ENCODE peak calls at places on chromosomes 16 and 17, in ten cellular contexts. One of them, this sample, is unnamed.

GRCh38 chr17:44773140-44773539 is 14.4 kb downstream of the ADAM11 start:
- DNase-seq in HFFc6: no peak
- DNase-seq in AG08395: no peak
- DNase-seq in H54: no peak
- DNase-seq in activated T-helper 1 cell treated with anti-CD3 and anti-CD28 coated beads, Interleukin-12 subunit alpha, Interleukin-12 subunit beta, Interleukin-2, Interleukin-4 antibody, amounts not matched to agents 30 ng/mL and 10 ng/mL and 1 ng/mL, durations not matched to agents 14 hours and 24 hours and 36 hours: no peak
- DNase-seq in T follicular helper cell: no peak
- DNase-seq in neural progenitor cell: no peak
- DNase-seq in posterior cingulate gyrus: no peak
- DNase-seq in AML-193: no peak
- DNase-seq in Daoy: no peak
- DNase-seq in this sample: no peak

GRCh38 chr16:88785106-88785924 is at the start of gene PIEZO1:
- DNase-seq in AG08395: peak; percentile 80
- DNase-seq in AML-193: peak; percentile 34
- DNase-seq in T follicular helper cell: peak; percentile 81
- DNase-seq in H54: no peak
- DNase-seq in neural progenitor cell: peak; percentile 70
- DNase-seq in activated T-helper 1 cell treated with anti-CD3 and anti-CD28 coated beads, Interleukin-12 subunit alpha, Interleukin-12 subunit beta, Interleukin-2, Interleukin-4 antibody, amounts not matched to agents 30 ng/mL and 10 ng/mL and 1 ng/mL, durations not matched to agents 14 hours and 24 hours and 36 hours: peak; percentile 80
- DNase-seq in posterior cingulate gyrus: peak; percentile 67
- DNase-seq in Daoy: peak; percentile 69
- DNase-seq in HFFc6: peak; percentile 35
- DNase-seq in this sample: peak; percentile 78

GRCh38 chr16:89924298-89924924 is 1.3 kb downstream of the TUBB3 start:
- DNase-seq in activated T-helper 1 cell treated with anti-CD3 and anti-CD28 coated beads, Interleukin-12 subunit alpha, Interleukin-12 subunit beta, Interleukin-2, Interleukin-4 antibody, amounts not matched to agents 30 ng/mL and 10 ng/mL and 1 ng/mL, durations not matched to agents 14 hours and 24 hours and 36 hours: peak; percentile 25
- DNase-seq in AG08395: no peak
- DNase-seq in neural progenitor cell: peak; percentile 94
- DNase-seq in HFFc6: peak; percentile 52
- DNase-seq in Daoy: peak; percentile 43
- DNase-seq in H54: no peak
- DNase-seq in posterior cingulate gyrus: peak; percentile 43
- DNase-seq in T follicular helper cell: peak; percentile 36
- DNase-seq in AML-193: peak; percentile 18
- DNase-seq in this sample: peak; percentile 63

GRCh38 chr17:82887255-82888164 is 47.7 kb upstream of the ZNF750 start:
- DNase-seq in AG08395: no peak
- DNase-seq in activated T-helper 1 cell treated with anti-CD3 and anti-CD28 coated beads, Interleukin-12 subunit alpha, Interleukin-12 subunit beta, Interleukin-2, Interleukin-4 antibody, amounts not matched to agents 30 ng/mL and 10 ng/mL and 1 ng/mL, durations not matched to agents 14 hours and 24 hours and 36 hours: no peak
- DNase-seq in T follicular helper cell: no peak
- DNase-seq in Daoy: no peak
- DNase-seq in H54: no peak
- DNase-seq in posterior cingulate gyrus: no peak
- DNase-seq in neural progenitor cell: no peak
- DNase-seq in HFFc6: no peak
- DNase-seq in AML-193: peak; percentile 13
- DNase-seq in this sample: peak; percentile 16

GRCh38 chr17:13671341-13671740 is 69.6 kb upstream of the HS3ST3A1 start:
- DNase-seq in neural progenitor cell: peak; percentile 41
- DNase-seq in H54: no peak
- DNase-seq in posterior cingulate gyrus: no peak
- DNase-seq in AG08395: no peak
- DNase-seq in T follicular helper cell: no peak
- DNase-seq in activated T-helper 1 cell treated with anti-CD3 and anti-CD28 coated beads, Interleukin-12 subunit alpha, Interleukin-12 subunit beta, Interleukin-2, Interleukin-4 antibody, amounts not matched to agents 30 ng/mL and 10 ng/mL and 1 ng/mL, durations not matched to agents 14 hours and 24 hours and 36 hours: no peak
- DNase-seq in HFFc6: no peak
- DNase-seq in Daoy: peak; percentile 29
- DNase-seq in AML-193: no peak
- DNase-seq in this sample: no peak

GRCh38 chr16:368388-369158 is 1.8 kb downstream of the MRPL28 start:
- DNase-seq in activated T-helper 1 cell treated with anti-CD3 and anti-CD28 coated beads, Interleukin-12 subunit alpha, Interleukin-12 subunit beta, Interleukin-2, Interleukin-4 antibody, amounts not matched to agents 30 ng/mL and 10 ng/mL and 1 ng/mL, durations not matched to agents 14 hours and 24 hours and 36 hours: no peak
- DNase-seq in posterior cingulate gyrus: no peak
- DNase-seq in Daoy: no peak
- DNase-seq in neural progenitor cell: no peak
- DNase-seq in HFFc6: no peak
- DNase-seq in T follicular helper cell: no peak
- DNase-seq in AML-193: no peak
- DNase-seq in AG08395: no peak
- DNase-seq in H54: no peak
- DNase-seq in this sample: no peak

GRCh38 chr16:1532081-1532760 is 1.2 kb upstream of the TMEM204 start:
- DNase-seq in HFFc6: peak; percentile 3
- DNase-seq in posterior cingulate gyrus: no peak
- DNase-seq in neural progenitor cell: no peak
- DNase-seq in AG08395: no peak
- DNase-seq in AML-193: no peak
- DNase-seq in T follicular helper cell: no peak
- DNase-seq in activated T-helper 1 cell treated with anti-CD3 and anti-CD28 coated beads, Interleukin-12 subunit alpha, Interleukin-12 subunit beta, Interleukin-2, Interleukin-4 antibody, amounts not matched to agents 30 ng/mL and 10 ng/mL and 1 ng/mL, durations not matched to agents 14 hours and 24 hours and 36 hours: no peak
- DNase-seq in H54: no peak
- DNase-seq in Daoy: no peak
- DNase-seq in this sample: no peak

GRCh38 chr16:3089717-3090592 is 9.1 kb downstream of the ZSCAN10 start:
- DNase-seq in activated T-helper 1 cell treated with anti-CD3 and anti-CD28 coated beads, Interleukin-12 subunit alpha, Interleukin-12 subunit beta, Interleukin-2, Interleukin-4 antibody, amounts not matched to agents 30 ng/mL and 10 ng/mL and 1 ng/mL, durations not matched to agents 14 hours and 24 hours and 36 hours: no peak
- DNase-seq in AG08395: no peak
- DNase-seq in T follicular helper cell: no peak
- DNase-seq in H54: no peak
- DNase-seq in posterior cingulate gyrus: no peak
- DNase-seq in HFFc6: no peak
- DNase-seq in Daoy: no peak
- DNase-seq in AML-193: no peak
- DNase-seq in neural progenitor cell: no peak
- DNase-seq in this sample: no peak

GRCh38 chr16:4067262-4068001 is 48.8 kb downstream of the ADCY9 start:
- DNase-seq in activated T-helper 1 cell treated with anti-CD3 and anti-CD28 coated beads, Interleukin-12 subunit alpha, Interleukin-12 subunit beta, Interleukin-2, Interleukin-4 antibody, amounts not matched to agents 30 ng/mL and 10 ng/mL and 1 ng/mL, durations not matched to agents 14 hours and 24 hours and 36 hours: no peak
- DNase-seq in T follicular helper cell: no peak
- DNase-seq in Daoy: no peak
- DNase-seq in AML-193: no peak
- DNase-seq in H54: no peak
- DNase-seq in posterior cingulate gyrus: no peak
- DNase-seq in neural progenitor cell: no peak
- DNase-seq in HFFc6: peak; percentile 4
- DNase-seq in AG08395: peak; percentile 83
- DNase-seq in this sample: no peak

GRCh38 chr17:77140878-77141767 is at the start of gene SEC14L1:
- DNase-seq in T follicular helper cell: no peak
- DNase-seq in posterior cingulate gyrus: no peak
- DNase-seq in Daoy: peak; percentile 63
- DNase-seq in activated T-helper 1 cell treated with anti-CD3 and anti-CD28 coated beads, Interleukin-12 subunit alpha, Interleukin-12 subunit beta, Interleukin-2, Interleukin-4 antibody, amounts not matched to agents 30 ng/mL and 10 ng/mL and 1 ng/mL, durations not matched to agents 14 hours and 24 hours and 36 hours: peak; percentile 43
- DNase-seq in HFFc6: peak; percentile 30
- DNase-seq in AG08395: no peak
- DNase-seq in AML-193: peak; percentile 32
- DNase-seq in neural progenitor cell: peak; percentile 79
- DNase-seq in H54: peak; percentile 40
- DNase-seq in this sample: peak; percentile 72

GRCh38 chr17:45150911-45151809 is 2.9 kb downstream of the HEXIM1 start:
- DNase-seq in activated T-helper 1 cell treated with anti-CD3 and anti-CD28 coated beads, Interleukin-12 subunit alpha, Interleukin-12 subunit beta, Interleukin-2, Interleukin-4 antibody, amounts not matched to agents 30 ng/mL and 10 ng/mL and 1 ng/mL, durations not matched to agents 14 hours and 24 hours and 36 hours: no peak
- DNase-seq in AML-193: peak; percentile 46
- DNase-seq in AG08395: no peak
- DNase-seq in posterior cingulate gyrus: no peak
- DNase-seq in T follicular helper cell: no peak
- DNase-seq in H54: no peak
- DNase-seq in HFFc6: no peak
- DNase-seq in neural progenitor cell: no peak
- DNase-seq in Daoy: no peak
- DNase-seq in this sample: no peak

GRCh38 chr16:9139965-9140364 is 48.5 kb downstream of the HAPSTR1 start:
- DNase-seq in activated T-helper 1 cell treated with anti-CD3 and anti-CD28 coated beads, Interleukin-12 subunit alpha, Interleukin-12 subunit beta, Interleukin-2, Interleukin-4 antibody, amounts not matched to agents 30 ng/mL and 10 ng/mL and 1 ng/mL, durations not matched to agents 14 hours and 24 hours and 36 hours: no peak
- DNase-seq in H54: peak; percentile 23
- DNase-seq in posterior cingulate gyrus: no peak
- DNase-seq in Daoy: peak; percentile 35
- DNase-seq in T follicular helper cell: no peak
- DNase-seq in AG08395: peak; percentile 34
- DNase-seq in AML-193: peak; percentile 13
- DNase-seq in neural progenitor cell: peak; percentile 39
- DNase-seq in HFFc6: no peak
- DNase-seq in this sample: peak; percentile 51

GRCh38 chr16:86202760-86203426 is 303.9 kb downstream of the IRF8 start:
- DNase-seq in T follicular helper cell: no peak
- DNase-seq in AML-193: no peak
- DNase-seq in HFFc6: no peak
- DNase-seq in H54: no peak
- DNase-seq in posterior cingulate gyrus: no peak
- DNase-seq in Daoy: no peak
- DNase-seq in activated T-helper 1 cell treated with anti-CD3 and anti-CD28 coated beads, Interleukin-12 subunit alpha, Interleukin-12 subunit beta, Interleukin-2, Interleukin-4 antibody, amounts not matched to agents 30 ng/mL and 10 ng/mL and 1 ng/mL, durations not matched to agents 14 hours and 24 hours and 36 hours: no peak
- DNase-seq in neural progenitor cell: no peak
- DNase-seq in AG08395: no peak
- DNase-seq in this sample: no peak

GRCh38 chr16:21116148-21116693 is 34.4 kb downstream of the DNAH3 start:
- DNase-seq in H54: no peak
- DNase-seq in AML-193: peak; percentile 51
- DNase-seq in posterior cingulate gyrus: no peak
- DNase-seq in HFFc6: no peak
- DNase-seq in AG08395: no peak
- DNase-seq in T follicular helper cell: no peak
- DNase-seq in neural progenitor cell: no peak
- DNase-seq in Daoy: no peak
- DNase-seq in activated T-helper 1 cell treated with anti-CD3 and anti-CD28 coated beads, Interleukin-12 subunit alpha, Interleukin-12 subunit beta, Interleukin-2, Interleukin-4 antibody, amounts not matched to agents 30 ng/mL and 10 ng/mL and 1 ng/mL, durations not matched to agents 14 hours and 24 hours and 36 hours: no peak
- DNase-seq in this sample: no peak

GRCh38 chr17:614637-615546 is 99.7 kb downstream of the VPS53 start:
- DNase-seq in activated T-helper 1 cell treated with anti-CD3 and anti-CD28 coated beads, Interleukin-12 subunit alpha, Interleukin-12 subunit beta, Interleukin-2, Interleukin-4 antibody, amounts not matched to agents 30 ng/mL and 10 ng/mL and 1 ng/mL, durations not matched to agents 14 hours and 24 hours and 36 hours: no peak
- DNase-seq in posterior cingulate gyrus: no peak
- DNase-seq in neural progenitor cell: no peak
- DNase-seq in T follicular helper cell: no peak
- DNase-seq in H54: no peak
- DNase-seq in Daoy: no peak
- DNase-seq in AML-193: peak; percentile 6
- DNase-seq in HFFc6: peak; percentile 78
- DNase-seq in AG08395: peak; percentile 38
- DNase-seq in this sample: peak; percentile 56

GRCh38 chr17:1031711-1032110 is 34.8 kb downstream of the TIMM22 start:
- DNase-seq in AG08395: peak; percentile 60
- DNase-seq in posterior cingulate gyrus: peak; percentile 73
- DNase-seq in Daoy: no peak
- DNase-seq in HFFc6: no peak
- DNase-seq in activated T-helper 1 cell treated with anti-CD3 and anti-CD28 coated beads, Interleukin-12 subunit alpha, Interleukin-12 subunit beta, Interleukin-2, Interleukin-4 antibody, amounts not matched to agents 30 ng/mL and 10 ng/mL and 1 ng/mL, durations not matched to agents 14 hours and 24 hours and 36 hours: no peak
- DNase-seq in T follicular helper cell: no peak
- DNase-seq in AML-193: no peak
- DNase-seq in neural progenitor cell: peak; percentile 83
- DNase-seq in H54: no peak
- DNase-seq in this sample: no peak

GRCh38 chr16:73154063-73154870 is 106.3 kb upstream of the ZFHX3 start:
- DNase-seq in AML-193: peak; percentile 98
- DNase-seq in posterior cingulate gyrus: no peak
- DNase-seq in neural progenitor cell: no peak
- DNase-seq in H54: no peak
- DNase-seq in activated T-helper 1 cell treated with anti-CD3 and anti-CD28 coated beads, Interleukin-12 subunit alpha, Interleukin-12 subunit beta, Interleukin-2, Interleukin-4 antibody, amounts not matched to agents 30 ng/mL and 10 ng/mL and 1 ng/mL, durations not matched to agents 14 hours and 24 hours and 36 hours: no peak
- DNase-seq in T follicular helper cell: no peak
- DNase-seq in HFFc6: no peak
- DNase-seq in AG08395: no peak
- DNase-seq in Daoy: no peak
- DNase-seq in this sample: no peak

GRCh38 chr17:78272181-78272913 is 40.9 kb downstream of the TMEM235 start:
- DNase-seq in neural progenitor cell: peak; percentile 65
- DNase-seq in AML-193: no peak
- DNase-seq in posterior cingulate gyrus: no peak
- DNase-seq in HFFc6: no peak
- DNase-seq in AG08395: no peak
- DNase-seq in T follicular helper cell: peak; percentile 74
- DNase-seq in H54: no peak
- DNase-seq in activated T-helper 1 cell treated with anti-CD3 and anti-CD28 coated beads, Interleukin-12 subunit alpha, Interleukin-12 subunit beta, Interleukin-2, Interleukin-4 antibody, amounts not matched to agents 30 ng/mL and 10 ng/mL and 1 ng/mL, durations not matched to agents 14 hours and 24 hours and 36 hours: peak; percentile 50
- DNase-seq in Daoy: no peak
- DNase-seq in this sample: no peak

GRCh38 chr16:3212567-3212966 is 22.4 kb downstream of the ZNF200 start:
- DNase-seq in activated T-helper 1 cell treated with anti-CD3 and anti-CD28 coated beads, Interleukin-12 subunit alpha, Interleukin-12 subunit beta, Interleukin-2, Interleukin-4 antibody, amounts not matched to agents 30 ng/mL and 10 ng/mL and 1 ng/mL, durations not matched to agents 14 hours and 24 hours and 36 hours: no peak
- DNase-seq in HFFc6: no peak
- DNase-seq in AML-193: no peak
- DNase-seq in H54: no peak
- DNase-seq in AG08395: no peak
- DNase-seq in neural progenitor cell: no peak
- DNase-seq in posterior cingulate gyrus: no peak
- DNase-seq in Daoy: no peak
- DNase-seq in T follicular helper cell: no peak
- DNase-seq in this sample: no peak

GRCh38 chr17:51128089-51128488 is 7.4 kb upstream of the SPAG9 start:
- DNase-seq in activated T-helper 1 cell treated with anti-CD3 and anti-CD28 coated beads, Interleukin-12 subunit alpha, Interleukin-12 subunit beta, Interleukin-2, Interleukin-4 antibody, amounts not matched to agents 30 ng/mL and 10 ng/mL and 1 ng/mL, durations not matched to agents 14 hours and 24 hours and 36 hours: no peak
- DNase-seq in H54: no peak
- DNase-seq in neural progenitor cell: no peak
- DNase-seq in Daoy: peak; percentile 9
- DNase-seq in AG08395: no peak
- DNase-seq in AML-193: no peak
- DNase-seq in posterior cingulate gyrus: no peak
- DNase-seq in T follicular helper cell: no peak
- DNase-seq in HFFc6: peak; percentile 7
- DNase-seq in this sample: peak; percentile 49

GRCh38 chr16:87723224-87723619 is 42.6 kb downstream of the KLHDC4 start:
- DNase-seq in T follicular helper cell: no peak
- DNase-seq in H54: peak; percentile 42
- DNase-seq in activated T-helper 1 cell treated with anti-CD3 and anti-CD28 coated beads, Interleukin-12 subunit alpha, Interleukin-12 subunit beta, Interleukin-2, Interleukin-4 antibody, amounts not matched to agents 30 ng/mL and 10 ng/mL and 1 ng/mL, durations not matched to agents 14 hours and 24 hours and 36 hours: no peak
- DNase-seq in HFFc6: peak; percentile 6
- DNase-seq in neural progenitor cell: no peak
- DNase-seq in AG08395: peak; percentile 87
- DNase-seq in AML-193: no peak
- DNase-seq in posterior cingulate gyrus: peak; percentile 75
- DNase-seq in Daoy: peak; percentile 67
- DNase-seq in this sample: no peak

GRCh38 chr17:29959658-29960337 is 18.4 kb downstream of the EFCAB5 start:
- DNase-seq in neural progenitor cell: no peak
- DNase-seq in posterior cingulate gyrus: no peak
- DNase-seq in Daoy: no peak
- DNase-seq in T follicular helper cell: no peak
- DNase-seq in activated T-helper 1 cell treated with anti-CD3 and anti-CD28 coated beads, Interleukin-12 subunit alpha, Interleukin-12 subunit beta, Interleukin-2, Interleukin-4 antibody, amounts not matched to agents 30 ng/mL and 10 ng/mL and 1 ng/mL, durations not matched to agents 14 hours and 24 hours and 36 hours: no peak
- DNase-seq in AML-193: no peak
- DNase-seq in H54: no peak
- DNase-seq in HFFc6: no peak
- DNase-seq in AG08395: no peak
- DNase-seq in this sample: peak; percentile 45

GRCh38 chr16:58634265-58634802 is 4.7 kb upstream of the CNOT1 start:
- DNase-seq in HFFc6: no peak
- DNase-seq in Daoy: no peak
- DNase-seq in AML-193: no peak
- DNase-seq in H54: no peak
- DNase-seq in neural progenitor cell: no peak
- DNase-seq in activated T-helper 1 cell treated with anti-CD3 and anti-CD28 coated beads, Interleukin-12 subunit alpha, Interleukin-12 subunit beta, Interleukin-2, Interleukin-4 antibody, amounts not matched to agents 30 ng/mL and 10 ng/mL and 1 ng/mL, durations not matched to agents 14 hours and 24 hours and 36 hours: no peak
- DNase-seq in posterior cingulate gyrus: no peak
- DNase-seq in T follicular helper cell: no peak
- DNase-seq in AG08395: no peak
- DNase-seq in this sample: no peak

GRCh38 chr17:44911133-44912001 is 3.9 kb downstream of the GFAP start:
- DNase-seq in HFFc6: peak; percentile 44
- DNase-seq in Daoy: peak; percentile 50
- DNase-seq in posterior cingulate gyrus: no peak
- DNase-seq in AG08395: peak; percentile 40
- DNase-seq in T follicular helper cell: peak; percentile 18
- DNase-seq in AML-193: peak; percentile 46
- DNase-seq in activated T-helper 1 cell treated with anti-CD3 and anti-CD28 coated beads, Interleukin-12 subunit alpha, Interleukin-12 subunit beta, Interleukin-2, Interleukin-4 antibody, amounts not matched to agents 30 ng/mL and 10 ng/mL and 1 ng/mL, durations not matched to agents 14 hours and 24 hours and 36 hours: peak; percentile 43
- DNase-seq in H54: peak; percentile 82
- DNase-seq in neural progenitor cell: peak; percentile 84
- DNase-seq in this sample: peak; percentile 69

GRCh38 chr16:29806096-29806579 is at the start of gene MAZ:
- DNase-seq in neural progenitor cell: no peak
- DNase-seq in posterior cingulate gyrus: no peak
- DNase-seq in AG08395: no peak
- DNase-seq in HFFc6: peak; percentile 85
- DNase-seq in activated T-helper 1 cell treated with anti-CD3 and anti-CD28 coated beads, Interleukin-12 subunit alpha, Interleukin-12 subunit beta, Interleukin-2, Interleukin-4 antibody, amounts not matched to agents 30 ng/mL and 10 ng/mL and 1 ng/mL, durations not matched to agents 14 hours and 24 hours and 36 hours: peak; percentile 67
- DNase-seq in AML-193: peak; percentile 83
- DNase-seq in T follicular helper cell: no peak
- DNase-seq in Daoy: no peak
- DNase-seq in H54: peak; percentile 89
- DNase-seq in this sample: peak; percentile 90

GRCh38 chr16:81313731-81314602 is 795 bp upstream of the GAN start:
- DNase-seq in HFFc6: peak; percentile 31
- DNase-seq in Daoy: no peak
- DNase-seq in posterior cingulate gyrus: no peak
- DNase-seq in activated T-helper 1 cell treated with anti-CD3 and anti-CD28 coated beads, Interleukin-12 subunit alpha, Interleukin-12 subunit beta, Interleukin-2, Interleukin-4 antibody, amounts not matched to agents 30 ng/mL and 10 ng/mL and 1 ng/mL, durations not matched to agents 14 hours and 24 hours and 36 hours: no peak
- DNase-seq in AML-193: no peak
- DNase-seq in neural progenitor cell: peak; percentile 65
- DNase-seq in AG08395: no peak
- DNase-seq in T follicular helper cell: no peak
- DNase-seq in H54: no peak
- DNase-seq in this sample: peak; percentile 21

GRCh38 chr16:79001156-79001997 is 599.2 kb downstream of the MAF start:
- DNase-seq in HFFc6: no peak
- DNase-seq in AML-193: no peak
- DNase-seq in AG08395: no peak
- DNase-seq in posterior cingulate gyrus: no peak
- DNase-seq in H54: no peak
- DNase-seq in T follicular helper cell: no peak
- DNase-seq in activated T-helper 1 cell treated with anti-CD3 and anti-CD28 coated beads, Interleukin-12 subunit alpha, Interleukin-12 subunit beta, Interleukin-2, Interleukin-4 antibody, amounts not matched to agents 30 ng/mL and 10 ng/mL and 1 ng/mL, durations not matched to agents 14 hours and 24 hours and 36 hours: no peak
- DNase-seq in neural progenitor cell: peak; percentile 80
- DNase-seq in Daoy: no peak
- DNase-seq in this sample: no peak

GRCh38 chr17:52035336-52035915 is 123.1 kb downstream of the CA10 start:
- DNase-seq in H54: no peak
- DNase-seq in activated T-helper 1 cell treated with anti-CD3 and anti-CD28 coated beads, Interleukin-12 subunit alpha, Interleukin-12 subunit beta, Interleukin-2, Interleukin-4 antibody, amounts not matched to agents 30 ng/mL and 10 ng/mL and 1 ng/mL, durations not matched to agents 14 hours and 24 hours and 36 hours: no peak
- DNase-seq in Daoy: no peak
- DNase-seq in AML-193: no peak
- DNase-seq in posterior cingulate gyrus: peak; percentile 8
- DNase-seq in AG08395: no peak
- DNase-seq in T follicular helper cell: no peak
- DNase-seq in neural progenitor cell: peak; percentile 55
- DNase-seq in HFFc6: no peak
- DNase-seq in this sample: no peak